ENCODE peak calls at places on chromosome 12, in seven cellular contexts. One of them, this sample, is unnamed.

GRCh38 chr12:26711569-26711968 is 121.4 kb downstream of the ITPR2 start:
- DNase-seq in A172: no peak
- DNase-seq in HT1080: no peak
- DNase-seq in AG04450: no peak
- DNase-seq in RWPE1: no peak
- DNase-seq in AG10803: no peak
- DNase-seq in activated naive CD8-positive, alpha-beta T cell treated with anti-CD3 and anti-CD28 coated beads, Interleukin-2, amount 50 U/mL, for 24 hours: no peak
- DNase-seq in this sample: no peak

GRCh38 chr12:60290532-60290931 is 694.7 kb downstream of the SLC16A7 start:
- DNase-seq in A172: no peak
- DNase-seq in HT1080: no peak
- DNase-seq in AG04450: no peak
- DNase-seq in RWPE1: no peak
- DNase-seq in AG10803: no peak
- DNase-seq in activated naive CD8-positive, alpha-beta T cell treated with anti-CD3 and anti-CD28 coated beads, Interleukin-2, amount 50 U/mL, for 24 hours: no peak
- DNase-seq in this sample: no peak

GRCh38 chr12:89671469-89671868 is 37.2 kb downstream of the ATP2B1 start:
- DNase-seq in A172: peak
- DNase-seq in HT1080: peak
- DNase-seq in AG04450: no peak
- DNase-seq in RWPE1: no peak
- DNase-seq in AG10803: peak
- DNase-seq in activated naive CD8-positive, alpha-beta T cell treated with anti-CD3 and anti-CD28 coated beads, Interleukin-2, amount 50 U/mL, for 24 hours: no peak
- DNase-seq in this sample: no peak

GRCh38 chr12:51898506-51898905 is 8.8 kb upstream of the ACVRL1 start:
- DNase-seq in A172: no peak
- DNase-seq in HT1080: no peak
- DNase-seq in AG04450: no peak
- DNase-seq in RWPE1: no peak
- DNase-seq in AG10803: no peak
- DNase-seq in activated naive CD8-positive, alpha-beta T cell treated with anti-CD3 and anti-CD28 coated beads, Interleukin-2, amount 50 U/mL, for 24 hours: no peak
- DNase-seq in this sample: no peak

GRCh38 chr12:51932218-51933076 is 19.1 kb upstream of the ACVR1B start:
- DNase-seq in A172: no peak
- DNase-seq in HT1080: no peak
- DNase-seq in AG04450: no peak
- DNase-seq in RWPE1: no peak
- DNase-seq in AG10803: no peak
- DNase-seq in activated naive CD8-positive, alpha-beta T cell treated with anti-CD3 and anti-CD28 coated beads, Interleukin-2, amount 50 U/mL, for 24 hours: no peak
- DNase-seq in this sample: no peak

GRCh38 chr12:47361389-47362031 is 281.8 kb upstream of the AMIGO2 start:
- DNase-seq in A172: no peak
- DNase-seq in HT1080: no peak
- DNase-seq in AG04450: no peak
- DNase-seq in RWPE1: peak
- DNase-seq in AG10803: no peak
- DNase-seq in activated naive CD8-positive, alpha-beta T cell treated with anti-CD3 and anti-CD28 coated beads, Interleukin-2, amount 50 U/mL, for 24 hours: peak
- DNase-seq in this sample: no peak

GRCh38 chr12:112916270-112916669 is 9.5 kb downstream of the OAS1 start:
- DNase-seq in A172: no peak
- DNase-seq in HT1080: no peak
- DNase-seq in AG04450: no peak
- DNase-seq in RWPE1: peak
- DNase-seq in AG10803: no peak
- DNase-seq in activated naive CD8-positive, alpha-beta T cell treated with anti-CD3 and anti-CD28 coated beads, Interleukin-2, amount 50 U/mL, for 24 hours: no peak
- DNase-seq in this sample: peak

GRCh38 chr12:92208613-92209121 is 63.0 kb upstream of the BTG1 start:
- DNase-seq in A172: peak
- DNase-seq in HT1080: peak
- DNase-seq in AG04450: no peak
- DNase-seq in RWPE1: peak
- DNase-seq in AG10803: peak
- DNase-seq in activated naive CD8-positive, alpha-beta T cell treated with anti-CD3 and anti-CD28 coated beads, Interleukin-2, amount 50 U/mL, for 24 hours: no peak
- DNase-seq in this sample: no peak

GRCh38 chr12:83559650-83560049 is 872.9 kb downstream of the TMTC2 start:
- DNase-seq in A172: no peak
- DNase-seq in HT1080: no peak
- DNase-seq in AG04450: no peak
- DNase-seq in RWPE1: no peak
- DNase-seq in AG10803: no peak
- DNase-seq in activated naive CD8-positive, alpha-beta T cell treated with anti-CD3 and anti-CD28 coated beads, Interleukin-2, amount 50 U/mL, for 24 hours: no peak
- DNase-seq in this sample: no peak

GRCh38 chr12:10982244-10982643 is 4.5 kb downstream of the TAS2R50 start:
- DNase-seq in A172: no peak
- DNase-seq in HT1080: no peak
- DNase-seq in AG04450: no peak
- DNase-seq in RWPE1: no peak
- DNase-seq in AG10803: no peak
- DNase-seq in activated naive CD8-positive, alpha-beta T cell treated with anti-CD3 and anti-CD28 coated beads, Interleukin-2, amount 50 U/mL, for 24 hours: no peak
- DNase-seq in this sample: no peak

GRCh38 chr12:70487440-70487839 is 121.3 kb downstream of the KCNMB4 start:
- DNase-seq in A172: no peak
- DNase-seq in HT1080: no peak
- DNase-seq in AG04450: no peak
- DNase-seq in RWPE1: no peak
- DNase-seq in AG10803: peak
- DNase-seq in activated naive CD8-positive, alpha-beta T cell treated with anti-CD3 and anti-CD28 coated beads, Interleukin-2, amount 50 U/mL, for 24 hours: no peak
- DNase-seq in this sample: no peak

GRCh38 chr12:8917031-8917430 is 2.7 kb downstream of the PHC1 start:
- DNase-seq in A172: no peak
- DNase-seq in HT1080: no peak
- DNase-seq in AG04450: no peak
- DNase-seq in RWPE1: no peak
- DNase-seq in AG10803: no peak
- DNase-seq in activated naive CD8-positive, alpha-beta T cell treated with anti-CD3 and anti-CD28 coated beads, Interleukin-2, amount 50 U/mL, for 24 hours: no peak
- DNase-seq in this sample: no peak

This sample was measured in vagina.